ENCODE peak calls at places on chromosomes 13 and 19, in four cellular contexts. D, K, P and Z are unnamed samples.

GRCh38 chr13:43564941-43565340 is 221.8 kb downstream of the ENOX1 start:
- DNase-seq in D (no peak), K (no peak), P (no peak), Z (no peak)

GRCh38 chr13:100527644-100528043 is 60.9 kb downstream of the GGACT start:
- DNase-seq in D (no peak), K (no peak), P (no peak), Z (no peak)

GRCh38 chr13:49865174-49865573 is 71.0 kb downstream of the SPRYD7 start:
- DNase-seq in D (no peak), K (no peak), P (no peak), Z (no peak)

GRCh38 chr13:71210861-71211260 is 656.1 kb downstream of the DACH1 start:
- DNase-seq in D (no peak), K (no peak), P (peak), Z (no peak)

GRCh38 chr13:97122381-97122996 is 99.6 kb upstream of the MBNL2 start:
- DNase-seq in D (no peak), K (peak), P (peak), Z (peak)

GRCh38 chr13:114124921-114125320 is 7.5 kb downstream of the RASA3 start:
- DNase-seq in D (no peak), K (peak), P (peak), Z (peak)

GRCh38 chr19:51688665-51689571 is 4.2 kb upstream of the SPACA6 start:
- DNase-seq in D (peak), K (peak), P (peak), Z (peak)

GRCh38 chr13:57630661-57631606 is 610 bp upstream of the PCDH17 start:
- DNase-seq in D (no peak), K (peak), P (peak), Z (no peak)

GRCh38 chr13:36163809-36164308 is 32.7 kb upstream of the DCLK1 start:
- DNase-seq in D (peak), K (peak), P (peak), Z (peak)

GRCh38 chr13:92681239-92681638 is 545.4 kb upstream of the GPC6 start:
- DNase-seq in D (no peak), K (no peak), P (no peak), Z (no peak)

GRCh38 chr13:88761145-88761544 is 1090.0 kb downstream of the SLITRK5 start:
- DNase-seq in D (no peak), K (no peak), P (no peak), Z (no peak)

GRCh38 chr19:1837625-1838105 is 10.6 kb downstream of the REXO1 start:
- DNase-seq in D (no peak), K (no peak), P (no peak), Z (no peak)

GRCh38 chr13:50276550-50276949 is 261.3 kb downstream of the KCNRG start:
- DNase-seq in D (no peak), K (no peak), P (no peak), Z (no peak)

DNA sequence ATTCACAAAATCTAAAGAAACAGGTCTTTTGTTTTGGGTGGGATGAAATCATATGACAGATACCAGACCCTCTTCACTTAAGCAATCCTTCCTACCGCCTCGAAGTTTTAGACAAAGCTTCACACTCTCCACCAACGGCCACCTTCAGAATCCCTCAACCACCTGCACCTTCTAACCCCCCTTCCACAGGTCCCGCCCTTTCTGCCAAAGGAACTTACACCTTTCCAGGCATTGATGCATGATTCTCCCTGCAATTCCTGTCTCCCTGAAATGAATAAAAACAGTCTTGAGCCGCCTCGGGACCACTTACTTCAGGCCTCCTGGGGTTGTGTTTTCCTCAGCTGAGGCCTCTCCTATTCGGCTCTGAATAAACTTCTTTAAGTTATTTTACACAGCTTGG is 869 bp downstream of the ZNF433 start:
- DNase-seq in D (no peak), K (no peak), P (no peak), Z (no peak)
- H3K4me3 ChIP-seq in D (peak), K (peak), P (peak), Z (peak)

DNA sequence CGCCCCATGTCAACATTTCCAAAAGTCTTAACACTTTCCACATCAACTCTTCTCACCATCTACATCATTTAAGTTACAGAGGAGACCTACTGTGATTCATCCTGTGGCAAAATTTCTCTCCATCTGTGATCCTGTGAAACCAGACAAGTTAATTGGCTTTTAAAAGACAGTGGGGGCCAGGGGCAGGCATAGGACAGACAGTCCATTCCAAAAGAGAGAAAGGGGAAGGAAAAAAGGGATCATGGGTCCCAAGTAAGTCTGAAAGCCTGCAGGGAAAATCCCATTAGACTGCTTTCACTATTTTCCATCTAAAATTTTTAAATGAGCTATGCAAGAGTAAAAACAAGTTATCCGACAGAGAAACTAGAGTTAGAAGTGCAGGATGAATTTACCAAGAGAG is 121.0 kb downstream of the MRPL57 start:
- DNase-seq in D (no peak), K (no peak), P (no peak), Z (no peak)
- H3K4me3 ChIP-seq in D (peak), K (no peak), P (peak), Z (peak)

GRCh38 chr19:50387176-50387867 is 3.2 kb downstream of the POLD1 start:
- DNase-seq in D (peak), K (no peak), P (no peak), Z (no peak)
- H3K4me3 ChIP-seq in D (peak), K (no peak), P (no peak), Z (no peak)

DNA sequence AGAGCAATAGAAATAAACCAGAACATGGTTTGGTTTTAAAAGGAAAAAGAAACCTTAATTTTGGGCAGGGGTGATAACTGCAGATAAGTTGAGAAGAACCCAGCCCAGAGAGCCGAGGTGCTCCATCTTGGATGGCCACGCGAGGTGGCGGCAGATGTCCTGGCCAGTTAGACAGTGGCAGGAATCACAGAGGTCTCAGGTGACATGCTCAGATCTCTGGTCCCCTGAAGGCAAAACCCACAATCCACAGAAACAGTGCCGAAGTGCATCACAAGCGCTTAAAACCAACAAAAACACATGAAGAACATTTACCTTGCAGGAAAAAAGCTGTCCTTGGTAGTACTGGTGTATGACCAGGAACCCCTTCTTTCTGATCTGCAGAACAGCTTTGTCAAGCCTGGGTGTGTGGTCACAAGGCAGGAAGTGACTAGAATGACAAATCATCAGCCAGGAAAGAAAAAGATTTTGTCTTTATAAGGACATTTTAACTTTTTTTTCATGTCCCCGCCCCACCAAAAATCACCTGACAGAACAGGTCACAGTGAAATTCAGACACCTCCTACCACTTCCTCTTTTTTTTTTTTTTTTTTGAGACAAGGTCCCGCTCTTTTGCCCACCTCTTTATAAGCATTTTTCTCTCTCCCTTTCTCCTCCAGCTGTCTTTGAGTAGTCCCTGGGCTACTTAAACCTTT is at the start of gene LCP1:
- DNase-seq in D (no peak), K (peak), P (no peak), Z (no peak)
- H3K4me3 ChIP-seq in D (peak), K (no peak), P (no peak), Z (no peak)